ENCODE peak calls at places on chromosomes 16 and 17, in seven cellular contexts. C, V, U, A, Q, B and N are unnamed samples.

GRCh38 chr17:78144736-78145641 is 1.2 kb upstream of the C17orf99 start:
- DNase-seq in C (no peak), V (no peak), U (no peak), A (peak), Q (no peak), B (no peak), N (no peak)

GRCh38 chr17:17376362-17376761 is 73.2 kb downstream of the NT5M start:
- DNase-seq in C (no peak), V (no peak), U (no peak), A (no peak), Q (no peak), B (no peak), N (no peak)

GRCh38 chr16:75433732-75434413 is 570 bp upstream of the CFDP1 start:
- DNase-seq in C (peak), V (peak), U (peak), A (peak), Q (peak), B (no peak), N (no peak)

GRCh38 chr17:40501499-40501911 is at the start of gene TNS4:
- DNase-seq in C (no peak), V (no peak), U (no peak), A (no peak), Q (no peak), B (no peak), N (no peak)

GRCh38 chr16:54931041-54931756 is 534 bp downstream of the IRX5 start:
- DNase-seq in C (peak), V (peak), U (peak), A (no peak), Q (peak), B (peak), N (no peak)

GRCh38 chr17:40980594-40980993 is 3.5 kb downstream of the KRT40 start:
- DNase-seq in C (no peak), V (no peak), U (no peak), A (peak), Q (no peak), B (no peak), N (no peak)

GRCh38 chr16:9151074-9151473 is 59.6 kb downstream of the HAPSTR1 start:
- DNase-seq in C (no peak), V (no peak), U (no peak), A (no peak), Q (peak), B (no peak), N (no peak)

GRCh38 chr17:4747847-4748246 is 8.1 kb upstream of the CXCL16 start:
- DNase-seq in C (no peak), V (no peak), U (no peak), A (no peak), Q (no peak), B (no peak), N (no peak)

GRCh38 chr16:25038239-25038954 is 23.2 kb upstream of the ARHGAP17 start:
- DNase-seq in C (no peak), V (no peak), U (no peak), A (no peak), Q (no peak), B (no peak), N (no peak)

GRCh38 chr16:9123401-9123800 is 32.0 kb downstream of the HAPSTR1 start:
- DNase-seq in C (no peak), V (no peak), U (no peak), A (no peak), Q (no peak), B (no peak), N (no peak)

GRCh38 chr17:72530409-72530808 is 409.6 kb downstream of the SOX9 start:
- DNase-seq in C (no peak), V (no peak), U (no peak), A (no peak), Q (peak), B (no peak), N (no peak)

GRCh38 chr16:11405331-11406176 is 60.3 kb downstream of the RMI2 start:
- DNase-seq in C (peak), V (peak), U (no peak), A (no peak), Q (no peak), B (peak), N (no peak)

GRCh38 chr16:56607675-56608042 is 725 bp upstream of the MT2A start:
- DNase-seq in C (no peak), V (no peak), U (no peak), A (no peak), Q (no peak), B (no peak), N (no peak)

GRCh38 chr16:15585956-15586355 is 57.0 kb downstream of the MARF1 start:
- DNase-seq in C (no peak), V (no peak), U (no peak), A (no peak), Q (no peak), B (no peak), N (no peak)